ENCODE peak calls at places on chromosomes 6 and 20, in nine cellular contexts. B, U, P, I, F, E, X, K and A are unnamed samples.
A peak's percentile ranks its signal among the peaks of the same experiment; 100 is the strongest.

GRCh38 chr6:132937466-132937906 is 123.1 kb downstream of the RPS12 start:
- DNase-seq in B (peak; percentile 62), U (no peak), P (peak; percentile 34), I (peak; percentile 54), F (no peak), E (peak; percentile 4), X (peak; percentile 38), K (no peak), A (peak; percentile 59)

GRCh38 chr20:59692139-59692538 is 87.8 kb downstream of the PHACTR3 start:
- DNase-seq in B (no peak), U (no peak), P (no peak), I (no peak), F (no peak), E (no peak), X (no peak), K (no peak), A (no peak)

GRCh38 chr6:89352329-89353117 is at the start of gene UBE2J1:
- DNase-seq in B (peak; percentile 84), U (peak; percentile 52), P (peak; percentile 64), I (peak; percentile 89), F (peak; percentile 93), E (peak; percentile 66), X (peak; percentile 90), K (peak; percentile 71), A (peak; percentile 85)

GRCh38 chr6:46244670-46245069 is 73.9 kb upstream of the ENPP5 start:
- DNase-seq in B (no peak), U (no peak), P (no peak), I (no peak), F (no peak), E (no peak), X (no peak), K (no peak), A (no peak)

GRCh38 chr20:59376109-59376841 is 75.9 kb downstream of the EDN3 start:
- DNase-seq in B (no peak), U (no peak), P (no peak), I (no peak), F (no peak), E (no peak), X (no peak), K (no peak), A (no peak)

GRCh38 chr6:84773431-84774173 is 9.2 kb upstream of the TBX18 start:
- DNase-seq in B (peak; percentile 65), U (no peak), P (no peak), I (no peak), F (no peak), E (no peak), X (no peak), K (no peak), A (peak; percentile 62)

GRCh38 chr20:3896853-3897252 is 7.7 kb downstream of the PANK2 start:
- DNase-seq in B (no peak), U (no peak), P (no peak), I (no peak), F (no peak), E (no peak), X (no peak), K (no peak), A (no peak)

GRCh38 chr6:134437376-134437775 is 119.5 kb upstream of the SGK1 start:
- DNase-seq in B (no peak), U (no peak), P (no peak), I (no peak), F (no peak), E (no peak), X (no peak), K (no peak), A (no peak)

GRCh38 chr6:107485157-107485556 is 4.8 kb upstream of the SOBP start:
- DNase-seq in B (no peak), U (no peak), P (no peak), I (no peak), F (no peak), E (no peak), X (no peak), K (no peak), A (no peak)

GRCh38 chr20:4216142-4216735 is 200.9 kb upstream of the RNF24 start:
- DNase-seq in B (no peak), U (no peak), P (no peak), I (no peak), F (no peak), E (no peak), X (no peak), K (no peak), A (no peak)

GRCh38 chr20:45827712-45828111 is 600 bp upstream of the TNNC2 start:
- DNase-seq in B (no peak), U (no peak), P (no peak), I (no peak), F (no peak), E (no peak), X (no peak), K (no peak), A (no peak)

GRCh38 chr6:142507065-142507464 is 205.3 kb downstream of the ADGRG6 start:
- DNase-seq in B (no peak), U (no peak), P (no peak), I (no peak), F (no peak), E (no peak), X (no peak), K (no peak), A (no peak)

GRCh38 chr6:24761193-24761835 is 13.4 kb upstream of the GMNN start:
- DNase-seq in B (peak; percentile 52), U (no peak), P (no peak), I (no peak), F (no peak), E (no peak), X (no peak), K (no peak), A (no peak)

GRCh38 chr6:55636406-55637102 is 57.6 kb upstream of the HMGCLL1 start:
- DNase-seq in B (no peak), U (no peak), P (peak; percentile 26), I (no peak), F (no peak), E (no peak), X (no peak), K (no peak), A (no peak)

GRCh38 chr20:33914871-33915270 is 78.8 kb upstream of the RALY start:
- DNase-seq in B (no peak), U (no peak), P (peak; percentile 75), I (no peak), F (no peak), E (no peak), X (no peak), K (peak; percentile 59), A (no peak)

GRCh38 chr6:109595998-109596397 is 95.0 kb downstream of the AK9 start:
- DNase-seq in B (peak; percentile 20), U (no peak), P (peak; percentile 18), I (no peak), F (no peak), E (no peak), X (no peak), K (peak; percentile 17), A (no peak)

GRCh38 chr6:6730831-6731230 is 142.3 kb downstream of the LY86 start:
- DNase-seq in B (no peak), U (no peak), P (no peak), I (no peak), F (no peak), E (peak; percentile 69), X (no peak), K (no peak), A (no peak)

GRCh38 chr6:135555550-135555949 is 58.0 kb upstream of the AHI1 start:
- DNase-seq in B (no peak), U (no peak), P (no peak), I (no peak), F (no peak), E (no peak), X (no peak), K (no peak), A (no peak)

GRCh38 chr20:31837896-31838397 is 7.5 kb downstream of the FOXS1 start:
- DNase-seq in B (no peak), U (no peak), P (no peak), I (no peak), F (no peak), E (no peak), X (no peak), K (no peak), A (no peak)

GRCh38 chr20:59770270-59770669 is 163.2 kb downstream of the SYCP2 start:
- DNase-seq in B (no peak), U (no peak), P (no peak), I (peak; percentile 39), F (no peak), E (no peak), X (no peak), K (no peak), A (no peak)

GRCh38 chr6:39901670-39902069 is 32.6 kb downstream of the MOCS1 start:
- DNase-seq in B (no peak), U (no peak), P (no peak), I (peak; percentile 61), F (no peak), E (no peak), X (no peak), K (no peak), A (no peak)

GRCh38 chr6:122129313-122130025 is 270.0 kb upstream of the HSF2 start:
- DNase-seq in B (no peak), U (no peak), P (no peak), I (no peak), F (no peak), E (no peak), X (no peak), K (no peak), A (no peak)

GRCh38 chr6:156455847-156456246 is 321.3 kb upstream of the ARID1B start:
- DNase-seq in B (no peak), U (no peak), P (no peak), I (no peak), F (no peak), E (no peak), X (no peak), K (no peak), A (no peak)

GRCh38 chr20:37360515-37361115 is 14.7 kb downstream of the SRC start:
- DNase-seq in B (no peak), U (no peak), P (no peak), I (no peak), F (peak; percentile 19), E (no peak), X (no peak), K (no peak), A (no peak)

GRCh38 chr20:25178563-25179438 is 16.7 kb upstream of the ENTPD6 start:
- DNase-seq in B (no peak), U (no peak), P (peak; percentile 73), I (peak; percentile 68), F (no peak), E (peak; percentile 15), X (peak; percentile 40), K (peak; percentile 58), A (peak; percentile 14)

GRCh38 chr20:35742741-35743523 is 872 bp upstream of the RBM39 start:
- DNase-seq in B (no peak), U (no peak), P (no peak), I (no peak), F (no peak), E (no peak), X (no peak), K (peak; percentile 45), A (peak; percentile 49)